ENCODE peak calls at places on chromosome 17, in six cellular contexts. D, Z, L, O, G and I are unnamed samples.

GRCh38 chr17:48543854-48544355 is 1.0 kb downstream of the HOXB2 start:
- DNase-seq in L (no peak), D (no peak), O (no peak), G (no peak), Z (no peak), I (no peak)

GRCh38 chr17:6374761-6375312 is 60.1 kb downstream of the AIPL1 start:
- DNase-seq in L (peak), G (no peak), D (no peak), Z (peak), O (no peak), I (no peak)

GRCh38 chr17:44628234-44629188 is 27.8 kb upstream of the MEIOC start:
- DNase-seq in L (no peak), O (no peak), D (peak), Z (peak), G (no peak), I (no peak)

GRCh38 chr17:59830007-59830630 is 62.6 kb downstream of the TUBD1 start:
- DNase-seq in D (no peak), Z (no peak), G (no peak), O (no peak), L (peak), I (no peak)

GRCh38 chr17:16428098-16428882 is 12.9 kb downstream of the TRPV2 start:
- DNase-seq in D (peak), L (peak), Z (peak), G (no peak), O (no peak), I (peak)

GRCh38 chr17:82065193-82065637 is 389 bp downstream of the DUS1L start:
- DNase-seq in Z (no peak), G (no peak), L (peak), D (peak), O (no peak), I (peak)

GRCh38 chr17:15392326-15392739 is 50.9 kb upstream of the TEKT3 start:
- DNase-seq in L (peak), G (peak), D (peak), Z (no peak), O (no peak), I (no peak)

GRCh38 chr17:70320642-70321345 is 151.5 kb downstream of the KCNJ2 start:
- DNase-seq in L (peak), D (no peak), G (no peak), O (no peak), Z (no peak), I (peak)

GRCh38 chr17:79612468-79613194 is 1.8 kb upstream of the RBFOX3 start:
- DNase-seq in L (no peak), O (peak), Z (peak), G (no peak), D (peak), I (peak)

GRCh38 chr17:1091885-1092284 is 87.9 kb downstream of the ABR start:
- DNase-seq in Z (no peak), O (no peak), G (no peak), D (no peak), L (no peak), I (no peak)

GRCh38 chr17:43648916-43649315 is 12.8 kb downstream of the MEOX1 start:
- DNase-seq in D (no peak), O (no peak), G (no peak), Z (no peak), L (no peak), I (peak)

GRCh38 chr17:14712471-14713075 is 411.7 kb downstream of the HS3ST3B1 start:
- DNase-seq in Z (no peak), D (no peak), O (no peak), L (no peak), G (peak), I (no peak)

GRCh38 chr17:4800462-4801185 is 1.5 kb downstream of the C17orf114 start:
- DNase-seq in D (peak), Z (no peak), G (no peak), L (no peak), O (no peak), I (no peak)

GRCh38 chr17:1124896-1125774 is 54.6 kb downstream of the ABR start:
- DNase-seq in D (no peak), O (no peak), L (no peak), G (no peak), Z (no peak), I (no peak)